ENCODE peak calls at places on chromosomes 2 and 18, in nine cellular contexts. B, G, N, C, H, K, L, V and F are unnamed samples. For H3K9me3, the result is how much of the 10 kb centered on the place peaks cover.

GRCh38 chr2:240991378-240992263 is 6.8 kb upstream of the SNED1 start:
- DNase-seq in B (no peak), G (peak), N (peak), C (peak), H (no peak), K (peak), L (peak), V (peak), F (no peak)

GRCh38 chr2:24343225-24343882 is 17.0 kb downstream of the ITSN2 start:
- DNase-seq in B (no peak), G (no peak), N (no peak), C (no peak), H (no peak), K (no peak), L (no peak), V (no peak), F (no peak)

GRCh38 chr18:76255070-76255683 is 239.9 kb downstream of the ZNF516 start:
- DNase-seq in B (no peak), G (no peak), N (no peak), C (no peak), H (no peak), K (no peak), L (no peak), V (no peak), F (no peak)

GRCh38 chr2:46268986-46269385 is 28.2 kb upstream of the EPAS1 start:
- DNase-seq in B (no peak), G (no peak), N (no peak), C (no peak), H (no peak), K (peak), L (no peak), V (no peak), F (no peak)

GRCh38 chr2:75100011-75100680 is 99.2 kb downstream of the TACR1 start:
- DNase-seq in B (no peak), G (no peak), N (peak), C (no peak), H (no peak), K (peak), L (no peak), V (no peak), F (no peak)

GRCh38 chr2:150023044-150023443 is 435.5 kb upstream of the MMADHC start:
- DNase-seq in B (peak), G (no peak), N (no peak), C (no peak), H (no peak), K (peak), L (no peak), V (no peak), F (no peak)

GRCh38 chr2:101775636-101776035 is 78.1 kb downstream of the MAP4K4 start:
- DNase-seq in B (no peak), G (no peak), N (no peak), C (no peak), H (no peak), K (peak), L (no peak), V (no peak), F (no peak)

GRCh38 chr2:237195396-237196119 is 109.9 kb downstream of the COPS8 start:
- DNase-seq in B (no peak), G (peak), N (no peak), C (no peak), H (no peak), K (peak), L (no peak), V (no peak), F (no peak)

GRCh38 chr2:183070942-183071844 is 7.4 kb upstream of the DUSP19 start:
- DNase-seq in B (peak), G (no peak), N (no peak), C (peak), H (no peak), K (peak), L (peak), V (peak), F (no peak)

GRCh38 chr18:58310517-58310916 is 266.5 kb downstream of the NEDD4L start:
- DNase-seq in B (no peak), G (peak), N (no peak), C (peak), H (peak), K (peak), L (no peak), V (peak), F (peak)

GRCh38 chr2:142037051-142037450 is 93.8 kb downstream of the LRP1B start:
- DNase-seq in B (peak), G (no peak), N (peak), C (no peak), H (no peak), K (peak), L (no peak), V (no peak), F (no peak)

GRCh38 chr2:102619414-102620319 is at the start of gene SLC9A2:
- DNase-seq in B (peak), G (peak), N (peak), C (peak), H (no peak), K (peak), L (peak), V (peak), F (no peak)

GRCh38 chr2:20156826-20157605 is 67.9 kb downstream of the SDC1 start:
- DNase-seq in B (no peak), G (no peak), N (no peak), C (no peak), H (no peak), K (no peak), L (peak), V (no peak), F (no peak)

GRCh38 chr2:2530334-2530733 is 199.3 kb upstream of the MYT1L start:
- DNase-seq in B (peak), G (no peak), N (no peak), C (no peak), H (no peak), K (no peak), L (no peak), V (no peak), F (no peak)

GRCh38 chr18:24734058-24734457 is 273.6 kb downstream of the HRH4 start:
- DNase-seq in B (peak), G (peak), N (peak), C (no peak), H (no peak), K (no peak), L (peak), V (no peak), F (no peak)

GRCh38 chr2:149739171-149739879 is 151.8 kb upstream of the MMADHC start:
- DNase-seq in B (no peak), G (no peak), N (no peak), C (no peak), H (no peak), K (peak), L (no peak), V (no peak), F (no peak)

GRCh38 chr2:239357954-239358754 is 42.7 kb downstream of the HDAC4 start:
- DNase-seq in B (peak), G (no peak), N (no peak), C (no peak), H (no peak), K (peak), L (no peak), V (no peak), F (no peak)

GRCh38 chr2:9266711-9267110 is 60.1 kb downstream of the ASAP2 start:
- DNase-seq in B (no peak), G (no peak), N (no peak), C (no peak), H (no peak), K (peak), L (no peak), V (no peak), F (no peak)
- H3K27ac ChIP-seq in B (no peak), G (peak), N (no peak), C (no peak), H (no peak), K (no peak), L (no peak), V (peak), F (no peak)

GRCh38 chr18:78130232-78131195 is 849.1 kb upstream of the SALL3 start:
- DNase-seq in B (no peak), G (no peak), N (no peak), C (no peak), H (no peak), K (no peak), L (no peak), V (no peak), F (no peak)
- H3K9me3 ChIP-seq in B (under half), G (under half), N (under half), C (under half), H (under half), K (under half), L (under half), V (under half), F (under half)

GRCh38 chr2:121974919-121975654 is 219.6 kb downstream of the TSN start:
- DNase-seq in B (peak), G (peak), N (peak), C (peak), H (peak), K (peak), L (peak), V (peak), F (peak)
- H3K4me3 ChIP-seq in B (no peak), G (no peak), N (peak), C (peak), H (peak), K (no peak), L (peak), V (peak), F (peak)

DNA sequence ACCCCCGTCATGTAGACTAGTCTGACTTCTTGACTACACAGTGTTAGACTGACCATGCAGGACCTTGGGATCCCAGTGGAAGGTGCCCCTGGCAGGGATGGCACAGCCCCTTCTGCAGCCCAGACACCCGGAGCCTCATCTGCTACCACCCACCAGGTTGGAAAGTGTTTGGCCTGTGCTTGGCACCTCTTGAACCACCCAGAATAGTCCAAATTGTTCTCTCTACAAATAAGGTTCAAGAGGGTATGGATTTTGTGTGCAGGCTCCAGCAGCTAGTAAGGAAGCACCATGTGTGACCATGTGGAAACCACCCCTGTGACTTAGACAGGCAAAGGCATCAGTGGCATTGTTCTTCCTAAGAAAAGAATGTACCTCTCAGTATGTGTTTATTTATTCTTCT is 18.4 kb downstream of the L3MBTL4 start:
- DNase-seq in B (no peak), G (no peak), N (no peak), C (no peak), H (no peak), K (no peak), L (no peak), V (no peak), F (no peak)
- H3K27ac ChIP-seq in B (no peak), G (no peak), N (no peak), C (no peak), H (no peak), K (no peak), L (no peak), V (no peak), F (no peak)

DNA sequence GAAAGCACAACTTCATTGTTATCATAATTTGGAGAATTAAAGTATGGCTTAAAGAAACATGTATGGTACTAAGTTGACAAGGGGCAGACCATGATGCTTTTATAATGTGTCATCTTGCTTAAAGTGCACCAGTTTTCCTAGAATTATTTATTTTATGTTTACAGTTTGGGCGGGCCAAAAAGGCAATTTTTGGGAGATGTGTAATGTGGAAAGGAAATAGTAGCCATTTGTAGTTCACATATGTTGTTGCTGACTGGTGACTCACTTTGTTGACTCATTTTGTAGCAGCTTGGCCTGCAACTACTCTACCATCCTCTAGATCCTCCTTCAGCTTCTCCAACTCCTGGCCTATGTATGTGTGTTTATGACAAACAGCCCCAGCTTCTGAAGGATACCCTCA is 7.7 kb downstream of the ZSCAN30 start:
- DNase-seq in B (no peak), G (no peak), N (peak), C (no peak), H (no peak), K (peak), L (no peak), V (no peak), F (no peak)
- H3K9me3 ChIP-seq in B (under half), G (under half), N (under half), C (under half), H (under half), K (under half), L (under half), V (under half), F (under half)

DNA sequence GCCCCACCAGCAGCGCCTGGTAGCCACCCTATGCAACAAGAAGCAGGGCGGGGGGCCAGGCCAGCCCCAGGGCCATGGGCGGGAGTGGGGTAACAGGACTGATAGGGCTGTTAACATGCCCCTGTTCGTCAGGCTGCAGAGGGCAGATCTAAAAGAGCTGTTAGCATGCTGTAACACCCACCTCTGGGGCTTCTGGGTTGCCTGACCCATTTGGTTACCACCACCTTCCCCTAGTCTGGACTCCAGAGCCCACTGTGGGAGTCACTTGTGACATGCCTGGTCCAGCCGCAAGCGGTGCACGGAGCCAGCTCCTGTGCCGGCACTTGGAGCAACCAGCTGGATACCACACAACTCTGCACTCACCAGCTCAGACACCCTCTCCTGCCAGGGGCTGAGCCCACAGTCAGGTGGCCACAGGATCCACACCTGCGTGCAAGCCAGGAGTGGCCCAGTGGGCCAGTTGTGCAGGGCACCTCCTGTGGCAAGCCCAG is 2.1 kb downstream of the METTL8 start:
- DNase-seq in B (peak), G (no peak), N (no peak), C (no peak), H (no peak), K (no peak), L (no peak), V (no peak), F (no peak)
- H3K4me3 ChIP-seq in B (no peak), G (no peak), N (no peak), C (no peak), H (no peak), K (no peak), L (no peak), V (no peak), F (no peak)

GRCh38 chr2:215361876-215362561 is 50.2 kb downstream of the ATIC start:
- DNase-seq in B (no peak), G (no peak), N (no peak), C (no peak), H (no peak), K (peak), L (no peak), V (no peak), F (no peak)
- H3K27ac ChIP-seq in B (no peak), G (no peak), N (no peak), C (no peak), H (no peak), K (no peak), L (no peak), V (no peak), F (no peak)